ENCODE peak calls at places on chromosomes 2 and 18, in eight cellular contexts. B is HepG2, K is right lobe of liver, G is esophagus squamous epithelium, O is A549, D is K562, A is IMR-90, T is breast epithelium. Z is an unnamed sample.

GRCh38 chr2:200578778-200579177 is 7.0 kb upstream of the AOX1 start:
- DNase-seq in B (peak; percentile 83), K (no peak), G (no peak), O (no peak), D (peak; percentile 4), A (peak; percentile 35), T (no peak), Z (no peak)

GRCh38 chr2:49278561-49278960 is 124.2 kb upstream of the FSHR start:
- DNase-seq in B (no peak), K (no peak), G (no peak), O (no peak), D (no peak), A (no peak), T (no peak), Z (no peak)

GRCh38 chr2:96025107-96025492 is 9.6 kb downstream of the GPAT2 start:
- DNase-seq in B (no peak), K (no peak), G (no peak), O (no peak), D (no peak), A (no peak), T (no peak), Z (no peak)

GRCh38 chr18:40531061-40531460 is 1424.0 kb upstream of the PIK3C3 start:
- DNase-seq in B (no peak), K (no peak), G (no peak), O (no peak), D (no peak), A (peak; percentile 38), T (no peak), Z (no peak)

GRCh38 chr18:77653792-77654191 is 404.1 kb downstream of the GALR1 start:
- DNase-seq in B (no peak), K (no peak), G (no peak), O (no peak), D (no peak), A (no peak), T (no peak), Z (no peak)

GRCh38 chr2:167924556-167924955 is 322.8 kb downstream of the STK39 start:
- DNase-seq in B (no peak), K (no peak), G (no peak), O (no peak), D (no peak), A (no peak), T (no peak), Z (no peak)

GRCh38 chr2:9999693-10000092 is 43.7 kb upstream of the KLF11 start:
- DNase-seq in B (no peak), K (no peak), G (no peak), O (no peak), D (no peak), A (no peak), T (no peak), Z (no peak)

GRCh38 chr2:136081582-136082210 is 36.3 kb downstream of the CXCR4 start:
- DNase-seq in B (no peak), K (no peak), G (no peak), O (no peak), D (no peak), A (no peak), T (no peak), Z (no peak)

GRCh38 chr2:151238527-151239487 is 22.9 kb downstream of the RBM43 start:
- DNase-seq in B (peak; percentile 57), K (no peak), G (no peak), O (peak; percentile 49), D (peak; percentile 73), A (peak; percentile 89), T (no peak), Z (peak; percentile 48)

GRCh38 chr2:95264626-95265025 is 9.6 kb upstream of the PROM2 start:
- DNase-seq in B (no peak), K (no peak), G (no peak), O (no peak), D (no peak), A (no peak), T (no peak), Z (peak; percentile 23)

GRCh38 chr18:5519448-5520362 is 24.1 kb downstream of the EPB41L3 start:
- DNase-seq in B (no peak), K (no peak), G (no peak), O (no peak), D (no peak), A (peak; percentile 17), T (no peak), Z (no peak)

GRCh38 chr2:101307503-101307902 is 998 bp downstream of the RNF149 start:
- DNase-seq in B (no peak), K (no peak), G (no peak), O (no peak), D (peak; percentile 8), A (no peak), T (no peak), Z (no peak)

GRCh38 chr2:124880995-124881394 is 855.9 kb downstream of the CNTNAP5 start:
- DNase-seq in B (no peak), K (no peak), G (no peak), O (no peak), D (no peak), A (no peak), T (no peak), Z (no peak)

GRCh38 chr2:35410431-35411061 is 945.0 kb upstream of the CRIM1 start:
- DNase-seq in B (peak; percentile 33), K (peak; percentile 70), G (no peak), O (peak; percentile 13), D (peak; percentile 47), A (peak; percentile 29), T (no peak), Z (peak; percentile 35)

GRCh38 chr2:238761802-238762373 is 86.0 kb upstream of the TWIST2 start:
- DNase-seq in B (no peak), K (no peak), G (no peak), O (no peak), D (no peak), A (peak; percentile 32), T (no peak), Z (no peak)

GRCh38 chr2:211487746-211488145 is 931.3 kb downstream of the CPS1 start:
- DNase-seq in B (no peak), K (no peak), G (no peak), O (no peak), D (no peak), A (no peak), T (no peak), Z (no peak)

GRCh38 chr2:236131073-236131692 is 37.0 kb downstream of the GBX2 start:
- DNase-seq in B (no peak), K (no peak), G (no peak), O (no peak), D (no peak), A (no peak), T (peak; percentile 19), Z (no peak)

GRCh38 chr2:241225983-241226382 is 37.5 kb downstream of the ANO7 start:
- DNase-seq in B (no peak), K (peak; percentile 49), G (no peak), O (no peak), D (no peak), A (no peak), T (no peak), Z (no peak)
- TF ChIP-seq POLR2A in B (no peak), K (no peak), G (no peak), O (no peak), D (no peak), A (no peak), T (no peak), Z (no peak)

GRCh38 chr2:55162284-55163006 is 69.6 kb downstream of the CLHC1 start:
- DNase-seq in B (no peak), K (no peak), G (no peak), O (no peak), D (no peak), A (no peak), T (no peak), Z (no peak)
- H3K4me1 ChIP-seq in B (peaks cover 55% of the 10 kb centered on the region), K (no peaks in the 10 kb centered on the region), G (peaks cover 41% of the 10 kb centered on the region), O (peaks cover 34% of the 10 kb centered on the region), D (peaks cover 37% of the 10 kb centered on the region), A (peaks cover 37% of the 10 kb centered on the region), T (no peaks in the 10 kb centered on the region), Z (peaks cover 51% of the 10 kb centered on the region)

GRCh38 chr2:113202305-113203216 is 28.8 kb downstream of the PSD4 start:
- DNase-seq in B (no peak), K (peak; percentile 51), G (no peak), O (no peak), D (no peak), A (no peak), T (no peak), Z (peak; percentile 79)
- TF ChIP-seq POLR2A in B (no peak), K (no peak), G (no peak), O (no peak), D (no peak), A (no peak), T (no peak), Z (no peak)

DNA sequence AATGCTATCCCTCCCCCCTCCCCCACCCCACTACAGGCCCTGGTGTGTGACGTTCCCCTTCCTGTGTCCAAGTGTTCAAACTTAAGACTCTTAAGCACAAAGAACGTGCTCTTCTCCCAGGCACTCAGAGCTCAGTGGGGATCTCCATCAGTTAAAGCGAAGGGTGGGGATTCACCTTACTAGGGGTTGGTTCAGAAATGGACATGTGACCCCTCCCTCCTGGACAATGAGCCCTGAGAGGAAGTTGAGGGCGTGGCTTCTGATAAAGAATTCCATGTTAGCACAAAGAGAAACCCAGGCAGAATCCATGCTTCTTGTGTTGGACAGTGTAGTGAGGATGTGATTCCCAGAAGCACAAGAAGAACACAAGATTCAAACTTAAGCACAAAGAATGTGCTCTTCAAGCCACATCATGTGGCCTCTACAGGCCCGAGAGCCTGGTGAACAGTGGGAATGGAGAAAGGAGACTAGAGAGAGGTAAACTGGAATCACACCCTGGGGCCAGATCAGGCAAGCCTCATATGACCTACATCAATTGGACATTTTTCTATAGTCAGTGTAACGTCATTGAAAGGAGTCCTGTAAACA is 78.1 kb upstream of the TTC39C start:
- DNase-seq in B (peak; percentile 9), K (no peak), G (no peak), O (no peak), D (peak; percentile 7), A (no peak), T (no peak), Z (no peak)
- H3K4me1 ChIP-seq in B (peaks cover 5% of the 10 kb centered on the region), K (no peaks in the 10 kb centered on the region), G (no peaks in the 10 kb centered on the region), O (no peaks in the 10 kb centered on the region), D (no peaks in the 10 kb centered on the region), A (no peaks in the 10 kb centered on the region), T (no peaks in the 10 kb centered on the region), Z (no peaks in the 10 kb centered on the region)

GRCh38 chr2:126657146-126657635 is 1.2 kb downstream of the GYPC start:
- DNase-seq in B (no peak), K (no peak), G (no peak), O (no peak), D (peak; percentile 79), A (peak; percentile 98), T (no peak), Z (no peak)
- TF ChIP-seq POLR2A in B (no peak), K (no peak), G (peak; percentile 26), O (no peak), D (peak; percentile 41), A (no peak), T (no peak), Z (no peak)

DNA sequence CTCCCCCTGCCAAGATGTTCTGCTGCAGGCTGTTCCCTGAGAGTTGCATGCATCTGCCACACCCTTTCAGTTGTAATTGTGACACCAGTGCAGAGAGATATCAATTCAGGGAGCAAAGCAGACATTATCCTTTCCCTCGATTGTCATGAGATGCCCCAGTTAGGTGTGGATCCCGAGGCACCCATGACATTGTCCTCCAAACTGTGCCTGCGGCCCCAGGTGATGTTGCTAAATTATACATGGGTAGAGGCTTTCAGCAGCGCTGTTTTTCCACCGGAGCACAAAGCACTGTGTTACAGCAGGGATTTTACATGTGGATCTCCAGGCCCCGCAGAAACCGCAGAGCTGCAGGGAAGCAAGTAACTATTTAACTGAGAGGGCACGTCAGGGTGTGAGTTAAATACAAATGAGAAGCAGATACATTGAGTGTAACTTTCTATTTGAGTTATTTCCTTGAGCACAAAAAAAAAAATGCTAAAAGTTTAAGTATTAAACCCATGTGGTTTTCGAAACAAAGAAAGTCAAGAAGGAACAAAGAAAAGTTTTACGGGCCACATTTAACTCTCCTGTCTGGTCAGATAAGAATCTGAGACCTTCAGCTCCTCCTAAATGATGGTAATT is 90.3 kb upstream of the BCL2L11 start:
- DNase-seq in B (no peak), K (no peak), G (no peak), O (no peak), D (no peak), A (no peak), T (no peak), Z (no peak)
- H3K4me1 ChIP-seq in B (peaks cover 34% of the 10 kb centered on the region), K (peaks cover 9% of the 10 kb centered on the region), G (no peaks in the 10 kb centered on the region), O (peaks cover 22% of the 10 kb centered on the region), D (no peaks in the 10 kb centered on the region), A (no peaks in the 10 kb centered on the region), T (no peaks in the 10 kb centered on the region), Z (peaks cover 10% of the 10 kb centered on the region)

Z was measured in thyroid gland.